ENCODE peak calls at places on chromosomes 13 and 19, in nine cellular contexts. B is GM23338, C is AG04450, N is heart left ventricle, M is cardiac fibroblast, H is PC-3, Z is mesothelial cell of epicardium, S is suprapubic skin, K is dorsolateral prefrontal cortex. G is an unnamed sample.
A peak's percentile ranks its signal among the peaks of the same experiment; 100 is the strongest.

GRCh38 chr19:56132316-56132822 is 8.7 kb upstream of the ZNF444 start:
- DNase-seq in B (no peak), C (no peak), N (no peak), M (peak; percentile 26), H (no peak), Z (no peak), S (no peak), K (no peak), G (no peak)

GRCh38 chr19:44050740-44051653 is 839 bp upstream of the ZNF223 start:
- DNase-seq in B (peak; percentile 77), C (no peak), N (no peak), M (peak; percentile 8), H (no peak), Z (no peak), S (no peak), K (peak; percentile 57), G (no peak)

GRCh38 chr13:94708031-94708571 is 4.2 kb downstream of the SOX21 start:
- DNase-seq in B (peak; percentile 87), C (no peak), N (no peak), M (no peak), H (no peak), Z (no peak), S (no peak), K (peak; percentile 39), G (no peak)

GRCh38 chr13:113078895-113079720 is 26.5 kb upstream of the F7 start:
- DNase-seq in B (no peak), C (no peak), N (no peak), M (no peak), H (no peak), Z (no peak), S (no peak), K (peak; percentile 84), G (no peak)

GRCh38 chr13:114017028-114017630 is 43.3 kb upstream of the C13orf46 start:
- DNase-seq in B (peak; percentile 62), C (peak; percentile 10), N (no peak), M (peak; percentile 43), H (peak; percentile 27), Z (no peak), S (no peak), K (no peak), G (peak; percentile 14)

GRCh38 chr13:95588134-95588533 is 35.6 kb downstream of the CLDN10 start:
- DNase-seq in B (no peak), C (no peak), N (no peak), M (peak; percentile 48), H (peak; percentile 7), Z (no peak), S (no peak), K (no peak), G (no peak)

GRCh38 chr13:100493418-100493817 is 95.2 kb downstream of the GGACT start:
- DNase-seq in B (no peak), C (no peak), N (no peak), M (no peak), H (no peak), Z (no peak), S (no peak), K (no peak), G (no peak)

GRCh38 chr13:102020611-102021216 is 381.1 kb downstream of the FGF14 start:
- DNase-seq in B (no peak), C (no peak), N (no peak), M (peak; percentile 44), H (peak; percentile 30), Z (no peak), S (no peak), K (no peak), G (no peak)

GRCh38 chr13:29648760-29649159 is 53.3 kb upstream of the SLC7A1 start:
- DNase-seq in B (no peak), C (no peak), N (no peak), M (no peak), H (no peak), Z (no peak), S (no peak), K (no peak), G (no peak)

GRCh38 chr13:110409581-110409992 is 102.5 kb downstream of the COL4A2 start:
- DNase-seq in B (no peak), C (no peak), N (no peak), M (peak; percentile 90), H (peak; percentile 74), Z (no peak), S (no peak), K (no peak), G (no peak)

GRCh38 chr19:16872728-16873127 is 16.1 kb upstream of the F2RL3 start:
- DNase-seq in B (no peak), C (no peak), N (no peak), M (no peak), H (no peak), Z (no peak), S (no peak), K (no peak), G (no peak)

GRCh38 chr19:3440082-3440481 is 40.2 kb downstream of the SMIM24 start:
- DNase-seq in B (peak; percentile 91), C (no peak), N (no peak), M (peak; percentile 43), H (peak; percentile 42), Z (no peak), S (no peak), K (no peak), G (no peak)

GRCh38 chr19:41299046-41299754 is 10.8 kb upstream of the CCDC97 start:
- DNase-seq in B (no peak), C (no peak), N (peak; percentile 45), M (no peak), H (no peak), Z (no peak), S (no peak), K (no peak), G (no peak)

GRCh38 chr19:37466277-37466797 is 907 bp downstream of the ZNF569 start:
- DNase-seq in B (peak; percentile 21), C (no peak), N (no peak), M (peak; percentile 57), H (no peak), Z (no peak), S (no peak), K (no peak), G (no peak)

GRCh38 chr19:46828484-46828883 is 22.2 kb downstream of the AP2S1 start:
- DNase-seq in B (no peak), C (no peak), N (no peak), M (no peak), H (peak; percentile 7), Z (no peak), S (no peak), K (no peak), G (no peak)

DNA sequence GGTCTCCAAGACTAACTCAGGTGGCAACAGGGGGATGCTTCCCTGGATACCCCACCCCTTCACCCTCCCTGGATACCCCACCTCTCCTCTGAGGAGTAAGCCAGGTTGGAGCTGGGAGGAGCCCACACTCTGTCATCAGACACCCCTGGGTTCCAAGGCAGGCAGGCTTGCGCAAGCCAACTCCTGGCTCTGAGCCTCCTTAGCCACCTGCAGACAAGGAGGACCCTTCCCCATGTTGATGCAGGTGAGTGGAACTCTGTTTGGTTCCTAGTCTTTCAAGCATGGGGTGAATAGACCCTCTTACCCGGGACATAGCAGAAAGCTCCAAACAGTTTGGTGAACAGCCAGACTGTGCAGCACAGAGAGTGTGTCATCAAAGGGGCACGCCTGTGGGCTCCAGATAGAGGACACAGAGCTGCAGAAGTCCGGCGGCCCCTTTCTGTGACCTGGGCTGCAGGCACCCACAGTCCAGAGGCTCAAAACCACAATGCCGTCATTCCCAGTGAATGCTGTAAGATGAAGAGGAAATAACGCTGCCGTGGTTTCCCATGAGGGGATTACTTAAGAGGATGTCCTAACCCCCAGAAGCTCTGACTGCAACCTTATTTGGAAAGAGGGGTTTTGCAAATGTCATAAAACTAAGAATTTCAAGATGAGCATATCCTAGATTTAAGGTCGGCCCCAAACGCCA is 12.1 kb upstream of the HAS1 start:
- DNase-seq in B (no peak), C (no peak), N (peak; percentile 57), M (peak; percentile 99), H (no peak), Z (no peak), S (no peak), K (peak; percentile 50), G (no peak)
- TF ChIP-seq CTCF in B (no peak), C (no peak), N (no peak), M (no peak), H (no peak), Z (no peak), S (no peak), K (no peak), G (no peak)

GRCh38 chr13:90502143-90502542 is 845.3 kb upstream of the MIR17HG start:
- DNase-seq in B (no peak), C (no peak), N (peak; percentile 68), M (no peak), H (no peak), Z (no peak), S (no peak), K (no peak), G (peak; percentile 74)
- TF ChIP-seq CTCF in B (no peak), C (no peak), N (no peak), M (no peak), H (no peak), Z (no peak), S (no peak), K (no peak), G (no peak)

GRCh38 chr19:9914315-9915207 is 21.8 kb downstream of the OLFM2 start:
- DNase-seq in B (peak; percentile 92), C (peak; percentile 33), N (peak; percentile 75), M (peak; percentile 83), H (peak; percentile 93), Z (peak; percentile 60), S (no peak), K (peak; percentile 59), G (peak; percentile 49)
- TF ChIP-seq CTCF in B (peak; percentile 45), C (peak; percentile 56), N (peak; percentile 50), M (peak; percentile 26), H (peak; percentile 85), Z (peak; percentile 54), S (peak; percentile 15), K (peak; percentile 66), G (no peak)

GRCh38 chr19:8243146-8243545 is 34.0 kb downstream of the CERS4 start:
- DNase-seq in B (no peak), C (no peak), N (no peak), M (no peak), H (no peak), Z (no peak), S (no peak), K (no peak), G (no peak)

GRCh38 chr19:8242212-8242821 is 33.1 kb downstream of the CERS4 start:
- DNase-seq in B (no peak), C (no peak), N (no peak), M (no peak), H (no peak), Z (no peak), S (no peak), K (no peak), G (no peak)

GRCh38 chr19:8241646-8242045 is 32.5 kb downstream of the CERS4 start:
- DNase-seq in B (no peak), C (no peak), N (no peak), M (no peak), H (no peak), Z (no peak), S (no peak), K (no peak), G (no peak)

GRCh38 chr19:8245869-8246835 is 37.0 kb downstream of the CERS4 start:
- DNase-seq in B (no peak), C (no peak), N (no peak), M (no peak), H (no peak), Z (no peak), S (no peak), K (no peak), G (no peak)

DNA sequence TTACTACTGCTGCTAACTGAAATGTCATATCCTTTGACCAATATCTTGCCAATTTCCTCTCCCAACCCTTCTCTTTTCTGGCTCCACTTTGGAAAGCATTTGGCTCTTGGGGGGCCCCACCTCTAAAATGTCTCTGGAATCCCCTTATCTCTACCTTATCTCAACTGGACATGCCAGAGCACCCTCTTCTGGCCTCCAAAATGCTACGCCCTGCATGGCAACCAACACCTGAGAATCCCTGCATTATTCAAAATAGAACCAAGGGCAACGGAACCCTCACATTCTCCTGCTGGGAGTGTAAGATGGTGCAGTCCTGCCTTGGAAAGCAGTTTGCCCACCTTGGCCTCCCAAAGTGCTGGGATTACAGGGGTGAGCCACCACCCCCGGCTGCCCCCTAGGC is 35.3 kb downstream of the CERS4 start:
- DNase-seq in B (no peak), C (no peak), N (no peak), M (no peak), H (no peak), Z (no peak), S (no peak), K (no peak), G (no peak)
- TF ChIP-seq CTCF in B (no peak), C (no peak), N (no peak), M (no peak), H (peak; percentile 23), Z (no peak), S (no peak), K (no peak), G (no peak)

G was measured in heart right ventricle.